ENCODE peak calls at places on chromosomes 5 and 9, in seven cellular contexts. One of them, this sample, is unnamed.

GRCh38 chr5:32865475-32865874 is 154.4 kb downstream of the NPR3 start:
- DNase-seq in T47D: no peak
- DNase-seq in fibroblast of mammary gland: peak; percentile 74
- DNase-seq in left cardiac atrium: no peak
- DNase-seq in HTR-8/SVneo: no peak
- DNase-seq in GM13976: no peak
- DNase-seq in anterior cingulate cortex: no peak
- DNase-seq in this sample: no peak

GRCh38 chr9:20358201-20358600 is 264.1 kb downstream of the MLLT3 start:
- DNase-seq in T47D: no peak
- DNase-seq in fibroblast of mammary gland: peak; percentile 64
- DNase-seq in left cardiac atrium: no peak
- DNase-seq in HTR-8/SVneo: no peak
- DNase-seq in GM13976: no peak
- DNase-seq in anterior cingulate cortex: no peak
- DNase-seq in this sample: peak; percentile 78

GRCh38 chr5:12645582-12645981 is 741.3 kb upstream of the CTNND2 start:
- DNase-seq in T47D: no peak
- DNase-seq in fibroblast of mammary gland: no peak
- DNase-seq in left cardiac atrium: no peak
- DNase-seq in HTR-8/SVneo: no peak
- DNase-seq in GM13976: no peak
- DNase-seq in anterior cingulate cortex: no peak
- DNase-seq in this sample: no peak

GRCh38 chr5:7244977-7245376 is 151.0 kb upstream of the ADCY2 start:
- DNase-seq in T47D: no peak
- DNase-seq in fibroblast of mammary gland: no peak
- DNase-seq in left cardiac atrium: no peak
- DNase-seq in HTR-8/SVneo: no peak
- DNase-seq in GM13976: no peak
- DNase-seq in anterior cingulate cortex: no peak
- DNase-seq in this sample: no peak

GRCh38 chr5:23012842-23013241 is 159.7 kb upstream of the CDH12 start:
- DNase-seq in T47D: no peak
- DNase-seq in fibroblast of mammary gland: no peak
- DNase-seq in left cardiac atrium: no peak
- DNase-seq in HTR-8/SVneo: no peak
- DNase-seq in GM13976: peak; percentile 15
- DNase-seq in anterior cingulate cortex: no peak
- DNase-seq in this sample: no peak

GRCh38 chr9:63816742-63817621 is 1468.0 kb downstream of the FOXD4L5 start:
- DNase-seq in T47D: peak; percentile 99
- DNase-seq in fibroblast of mammary gland: peak; percentile 69
- DNase-seq in left cardiac atrium: peak; percentile 87
- DNase-seq in HTR-8/SVneo: peak; percentile 25
- DNase-seq in GM13976: peak; percentile 86
- DNase-seq in anterior cingulate cortex: no peak
- DNase-seq in this sample: peak; percentile 61

GRCh38 chr5:153965102-153965645 is 73.5 kb downstream of the FAM114A2 start:
- DNase-seq in T47D: peak; percentile 80
- DNase-seq in fibroblast of mammary gland: peak; percentile 60
- DNase-seq in left cardiac atrium: no peak
- DNase-seq in HTR-8/SVneo: peak; percentile 67
- DNase-seq in GM13976: peak; percentile 81
- DNase-seq in anterior cingulate cortex: no peak
- DNase-seq in this sample: peak; percentile 49

GRCh38 chr5:57383093-57383861 is 99.3 kb downstream of the ACTBL2 start:
- DNase-seq in T47D: no peak
- DNase-seq in fibroblast of mammary gland: peak; percentile 89
- DNase-seq in left cardiac atrium: peak; percentile 47
- DNase-seq in HTR-8/SVneo: peak; percentile 68
- DNase-seq in GM13976: no peak
- DNase-seq in anterior cingulate cortex: no peak
- DNase-seq in this sample: peak; percentile 93

GRCh38 chr5:69502375-69503143 is 10.0 kb downstream of the OCLN start:
- DNase-seq in T47D: peak; percentile 29
- DNase-seq in fibroblast of mammary gland: peak; percentile 94
- DNase-seq in left cardiac atrium: no peak
- DNase-seq in HTR-8/SVneo: peak; percentile 60
- DNase-seq in GM13976: peak; percentile 30
- DNase-seq in anterior cingulate cortex: no peak
- DNase-seq in this sample: peak; percentile 95

GRCh38 chr5:4906821-4907220 is 233.3 kb upstream of the ADAMTS16 start:
- DNase-seq in T47D: no peak
- DNase-seq in fibroblast of mammary gland: no peak
- DNase-seq in left cardiac atrium: no peak
- DNase-seq in HTR-8/SVneo: no peak
- DNase-seq in GM13976: no peak
- DNase-seq in anterior cingulate cortex: no peak
- DNase-seq in this sample: no peak

GRCh38 chr5:88236866-88237642 is 31.6 kb downstream of the TMEM161B start:
- DNase-seq in T47D: no peak
- DNase-seq in fibroblast of mammary gland: peak; percentile 61
- DNase-seq in left cardiac atrium: no peak
- DNase-seq in HTR-8/SVneo: no peak
- DNase-seq in GM13976: no peak
- DNase-seq in anterior cingulate cortex: no peak
- DNase-seq in this sample: peak; percentile 62

GRCh38 chr9:79581794-79582193 is 10.0 kb downstream of the TLE4 start:
- DNase-seq in T47D: no peak
- DNase-seq in fibroblast of mammary gland: peak; percentile 85
- DNase-seq in left cardiac atrium: no peak
- DNase-seq in HTR-8/SVneo: no peak
- DNase-seq in GM13976: no peak
- DNase-seq in anterior cingulate cortex: no peak
- DNase-seq in this sample: peak; percentile 89

GRCh38 chr9:81227507-81228245 is 461.7 kb downstream of the TLE1 start:
- DNase-seq in T47D: no peak
- DNase-seq in fibroblast of mammary gland: no peak
- DNase-seq in left cardiac atrium: no peak
- DNase-seq in HTR-8/SVneo: no peak
- DNase-seq in GM13976: no peak
- DNase-seq in anterior cingulate cortex: no peak
- DNase-seq in this sample: no peak